ENCODE peak calls at places on chromosomes 2 and 18, in nine cellular contexts. One of them, this sample, is unnamed.

GRCh38 chr2:189698020-189698887 is 23.8 kb downstream of the ANKAR start:
- DNase-seq in naive thymus-derived CD4-positive, alpha-beta T cell: no peak
- DNase-seq in T-helper 1 cell: peak; percentile 57
- DNase-seq in glomerular endothelial cell: no peak
- DNase-seq in iPS-NIHi11: peak; percentile 69
- DNase-seq in NCI-H748 treated with DMSO at 0.1 percent for 48 hours: no peak
- DNase-seq in GM03348: peak; percentile 40
- DNase-seq in NCI-H524 treated with DMSO at 0.1 percent for 48 hours: no peak
- DNase-seq in fibroblast of lung: peak; percentile 36
- DNase-seq in this sample: no peak

GRCh38 chr2:223026357-223027110 is 25.5 kb upstream of the KCNE4 start:
- DNase-seq in naive thymus-derived CD4-positive, alpha-beta T cell: no peak
- DNase-seq in T-helper 1 cell: no peak
- DNase-seq in glomerular endothelial cell: peak; percentile 12
- DNase-seq in iPS-NIHi11: peak; percentile 25
- DNase-seq in NCI-H748 treated with DMSO at 0.1 percent for 48 hours: peak; percentile 94
- DNase-seq in GM03348: peak; percentile 43
- DNase-seq in NCI-H524 treated with DMSO at 0.1 percent for 48 hours: no peak
- DNase-seq in fibroblast of lung: peak; percentile 46
- DNase-seq in this sample: no peak

GRCh38 chr2:218396688-218397501 is 2.8 kb upstream of the CTDSP1 start:
- DNase-seq in naive thymus-derived CD4-positive, alpha-beta T cell: peak; percentile 57
- DNase-seq in T-helper 1 cell: peak; percentile 87
- DNase-seq in glomerular endothelial cell: no peak
- DNase-seq in iPS-NIHi11: no peak
- DNase-seq in NCI-H748 treated with DMSO at 0.1 percent for 48 hours: peak; percentile 63
- DNase-seq in GM03348: peak; percentile 51
- DNase-seq in NCI-H524 treated with DMSO at 0.1 percent for 48 hours: peak; percentile 27
- DNase-seq in fibroblast of lung: peak; percentile 69
- DNase-seq in this sample: peak; percentile 76

GRCh38 chr2:198916548-198916947 is 541.2 kb downstream of the SATB2 start:
- DNase-seq in naive thymus-derived CD4-positive, alpha-beta T cell: no peak
- DNase-seq in T-helper 1 cell: no peak
- DNase-seq in glomerular endothelial cell: no peak
- DNase-seq in iPS-NIHi11: no peak
- DNase-seq in NCI-H748 treated with DMSO at 0.1 percent for 48 hours: peak; percentile 87
- DNase-seq in GM03348: no peak
- DNase-seq in NCI-H524 treated with DMSO at 0.1 percent for 48 hours: peak; percentile 97
- DNase-seq in fibroblast of lung: no peak
- DNase-seq in this sample: no peak

GRCh38 chr18:5868218-5868904 is 27.0 kb downstream of the TMEM200C start:
- DNase-seq in naive thymus-derived CD4-positive, alpha-beta T cell: no peak
- DNase-seq in T-helper 1 cell: peak; percentile 43
- DNase-seq in glomerular endothelial cell: peak; percentile 80
- DNase-seq in iPS-NIHi11: peak; percentile 74
- DNase-seq in NCI-H748 treated with DMSO at 0.1 percent for 48 hours: peak; percentile 45
- DNase-seq in GM03348: peak; percentile 80
- DNase-seq in NCI-H524 treated with DMSO at 0.1 percent for 48 hours: peak; percentile 22
- DNase-seq in fibroblast of lung: peak; percentile 76
- DNase-seq in this sample: peak; percentile 37

GRCh38 chr18:48644029-48644428 is 105.2 kb downstream of the CTIF start:
- DNase-seq in naive thymus-derived CD4-positive, alpha-beta T cell: no peak
- DNase-seq in T-helper 1 cell: no peak
- DNase-seq in glomerular endothelial cell: no peak
- DNase-seq in iPS-NIHi11: no peak
- DNase-seq in NCI-H748 treated with DMSO at 0.1 percent for 48 hours: no peak
- DNase-seq in GM03348: no peak
- DNase-seq in NCI-H524 treated with DMSO at 0.1 percent for 48 hours: no peak
- DNase-seq in fibroblast of lung: no peak
- DNase-seq in this sample: no peak

GRCh38 chr2:31075936-31076590 is 62.2 kb downstream of the GALNT14 start:
- DNase-seq in naive thymus-derived CD4-positive, alpha-beta T cell: no peak
- DNase-seq in T-helper 1 cell: no peak
- DNase-seq in glomerular endothelial cell: no peak
- DNase-seq in iPS-NIHi11: no peak
- DNase-seq in NCI-H748 treated with DMSO at 0.1 percent for 48 hours: no peak
- DNase-seq in GM03348: no peak
- DNase-seq in NCI-H524 treated with DMSO at 0.1 percent for 48 hours: no peak
- DNase-seq in fibroblast of lung: no peak
- DNase-seq in this sample: no peak

GRCh38 chr2:6917071-6917760 is at the start of gene RNF144A:
- DNase-seq in naive thymus-derived CD4-positive, alpha-beta T cell: peak; percentile 89
- DNase-seq in T-helper 1 cell: peak; percentile 50
- DNase-seq in glomerular endothelial cell: no peak
- DNase-seq in iPS-NIHi11: peak; percentile 94
- DNase-seq in NCI-H748 treated with DMSO at 0.1 percent for 48 hours: no peak
- DNase-seq in GM03348: peak; percentile 96
- DNase-seq in NCI-H524 treated with DMSO at 0.1 percent for 48 hours: no peak
- DNase-seq in fibroblast of lung: peak; percentile 45
- DNase-seq in this sample: peak; percentile 64

GRCh38 chr2:8656160-8656641 is 25.7 kb upstream of the ID2 start:
- DNase-seq in naive thymus-derived CD4-positive, alpha-beta T cell: no peak
- DNase-seq in T-helper 1 cell: no peak
- DNase-seq in glomerular endothelial cell: no peak
- DNase-seq in iPS-NIHi11: no peak
- DNase-seq in NCI-H748 treated with DMSO at 0.1 percent for 48 hours: peak; percentile 22
- DNase-seq in GM03348: peak; percentile 65
- DNase-seq in NCI-H524 treated with DMSO at 0.1 percent for 48 hours: no peak
- DNase-seq in fibroblast of lung: peak; percentile 74
- DNase-seq in this sample: no peak

GRCh38 chr2:219182331-219183150 is 4.5 kb downstream of the RETREG2 start:
- DNase-seq in naive thymus-derived CD4-positive, alpha-beta T cell: no peak
- DNase-seq in T-helper 1 cell: peak; percentile 27
- DNase-seq in glomerular endothelial cell: no peak
- DNase-seq in iPS-NIHi11: no peak
- DNase-seq in NCI-H748 treated with DMSO at 0.1 percent for 48 hours: no peak
- DNase-seq in GM03348: no peak
- DNase-seq in NCI-H524 treated with DMSO at 0.1 percent for 48 hours: no peak
- DNase-seq in fibroblast of lung: no peak
- DNase-seq in this sample: no peak

GRCh38 chr2:186917866-186918265 is 68.9 kb upstream of the ZSWIM2 start:
- DNase-seq in naive thymus-derived CD4-positive, alpha-beta T cell: no peak
- DNase-seq in T-helper 1 cell: no peak
- DNase-seq in glomerular endothelial cell: no peak
- DNase-seq in iPS-NIHi11: no peak
- DNase-seq in NCI-H748 treated with DMSO at 0.1 percent for 48 hours: no peak
- DNase-seq in GM03348: no peak
- DNase-seq in NCI-H524 treated with DMSO at 0.1 percent for 48 hours: no peak
- DNase-seq in fibroblast of lung: peak; percentile 10
- DNase-seq in this sample: no peak

GRCh38 chr2:65204461-65205230 is 23.0 kb upstream of the ACTR2 start:
- DNase-seq in naive thymus-derived CD4-positive, alpha-beta T cell: no peak
- DNase-seq in T-helper 1 cell: peak; percentile 26
- DNase-seq in glomerular endothelial cell: no peak
- DNase-seq in iPS-NIHi11: no peak
- DNase-seq in NCI-H748 treated with DMSO at 0.1 percent for 48 hours: no peak
- DNase-seq in GM03348: no peak
- DNase-seq in NCI-H524 treated with DMSO at 0.1 percent for 48 hours: no peak
- DNase-seq in fibroblast of lung: no peak
- DNase-seq in this sample: peak; percentile 15

GRCh38 chr2:207334631-207335371 is 169.1 kb upstream of the KLF7 start:
- DNase-seq in naive thymus-derived CD4-positive, alpha-beta T cell: no peak
- DNase-seq in T-helper 1 cell: peak; percentile 52
- DNase-seq in glomerular endothelial cell: peak; percentile 99
- DNase-seq in iPS-NIHi11: peak; percentile 85
- DNase-seq in NCI-H748 treated with DMSO at 0.1 percent for 48 hours: no peak
- DNase-seq in GM03348: peak; percentile 87
- DNase-seq in NCI-H524 treated with DMSO at 0.1 percent for 48 hours: no peak
- DNase-seq in fibroblast of lung: peak; percentile 100
- DNase-seq in this sample: peak; percentile 95

GRCh38 chr2:200159829-200160781 is 146.4 kb upstream of the SPATS2L start:
- DNase-seq in naive thymus-derived CD4-positive, alpha-beta T cell: no peak
- DNase-seq in T-helper 1 cell: no peak
- DNase-seq in glomerular endothelial cell: no peak
- DNase-seq in iPS-NIHi11: no peak
- DNase-seq in NCI-H748 treated with DMSO at 0.1 percent for 48 hours: no peak
- DNase-seq in GM03348: no peak
- DNase-seq in NCI-H524 treated with DMSO at 0.1 percent for 48 hours: peak; percentile 65
- DNase-seq in fibroblast of lung: peak; percentile 74
- DNase-seq in this sample: peak; percentile 13

GRCh38 chr18:25251127-25251526 is 100.8 kb downstream of the ZNF521 start:
- DNase-seq in naive thymus-derived CD4-positive, alpha-beta T cell: no peak
- DNase-seq in T-helper 1 cell: no peak
- DNase-seq in glomerular endothelial cell: no peak
- DNase-seq in iPS-NIHi11: no peak
- DNase-seq in NCI-H748 treated with DMSO at 0.1 percent for 48 hours: no peak
- DNase-seq in GM03348: no peak
- DNase-seq in NCI-H524 treated with DMSO at 0.1 percent for 48 hours: no peak
- DNase-seq in fibroblast of lung: no peak
- DNase-seq in this sample: no peak

GRCh38 chr2:45000341-45000901 is 8.8 kb downstream of the SIX2 start:
- DNase-seq in naive thymus-derived CD4-positive, alpha-beta T cell: no peak
- DNase-seq in T-helper 1 cell: no peak
- DNase-seq in glomerular endothelial cell: no peak
- DNase-seq in iPS-NIHi11: peak; percentile 55
- DNase-seq in NCI-H748 treated with DMSO at 0.1 percent for 48 hours: no peak
- DNase-seq in GM03348: no peak
- DNase-seq in NCI-H524 treated with DMSO at 0.1 percent for 48 hours: no peak
- DNase-seq in fibroblast of lung: no peak
- DNase-seq in this sample: no peak

GRCh38 chr2:126973745-126974144 is 75.1 kb downstream of the TEX51 start:
- DNase-seq in naive thymus-derived CD4-positive, alpha-beta T cell: no peak
- DNase-seq in T-helper 1 cell: no peak
- DNase-seq in glomerular endothelial cell: no peak
- DNase-seq in iPS-NIHi11: no peak
- DNase-seq in NCI-H748 treated with DMSO at 0.1 percent for 48 hours: no peak
- DNase-seq in GM03348: no peak
- DNase-seq in NCI-H524 treated with DMSO at 0.1 percent for 48 hours: no peak
- DNase-seq in fibroblast of lung: no peak
- DNase-seq in this sample: no peak

GRCh38 chr18:51051105-51051712 is 21.2 kb downstream of the SMAD4 start:
- DNase-seq in naive thymus-derived CD4-positive, alpha-beta T cell: no peak
- DNase-seq in T-helper 1 cell: peak; percentile 57
- DNase-seq in glomerular endothelial cell: no peak
- DNase-seq in iPS-NIHi11: peak; percentile 39
- DNase-seq in NCI-H748 treated with DMSO at 0.1 percent for 48 hours: peak; percentile 20
- DNase-seq in GM03348: peak; percentile 62
- DNase-seq in NCI-H524 treated with DMSO at 0.1 percent for 48 hours: no peak
- DNase-seq in fibroblast of lung: peak; percentile 41
- DNase-seq in this sample: no peak

GRCh38 chr2:165293439-165294420 is 54.5 kb downstream of the SCN2A start:
- DNase-seq in naive thymus-derived CD4-positive, alpha-beta T cell: no peak
- DNase-seq in T-helper 1 cell: peak; percentile 81
- DNase-seq in glomerular endothelial cell: peak; percentile 61
- DNase-seq in iPS-NIHi11: peak; percentile 76
- DNase-seq in NCI-H748 treated with DMSO at 0.1 percent for 48 hours: peak; percentile 96
- DNase-seq in GM03348: peak; percentile 81
- DNase-seq in NCI-H524 treated with DMSO at 0.1 percent for 48 hours: peak; percentile 38
- DNase-seq in fibroblast of lung: peak; percentile 90
- DNase-seq in this sample: peak; percentile 9

GRCh38 chr2:164008752-164009151 is 272.9 kb upstream of the FIGN start:
- DNase-seq in naive thymus-derived CD4-positive, alpha-beta T cell: no peak
- DNase-seq in T-helper 1 cell: no peak
- DNase-seq in glomerular endothelial cell: no peak
- DNase-seq in iPS-NIHi11: no peak
- DNase-seq in NCI-H748 treated with DMSO at 0.1 percent for 48 hours: no peak
- DNase-seq in GM03348: no peak
- DNase-seq in NCI-H524 treated with DMSO at 0.1 percent for 48 hours: no peak
- DNase-seq in fibroblast of lung: no peak
- DNase-seq in this sample: no peak

GRCh38 chr18:4455113-4455811 is at the start of gene DLGAP1:
- DNase-seq in naive thymus-derived CD4-positive, alpha-beta T cell: no peak
- DNase-seq in T-helper 1 cell: no peak
- DNase-seq in glomerular endothelial cell: no peak
- DNase-seq in iPS-NIHi11: peak; percentile 79
- DNase-seq in NCI-H748 treated with DMSO at 0.1 percent for 48 hours: no peak
- DNase-seq in GM03348: peak; percentile 10
- DNase-seq in NCI-H524 treated with DMSO at 0.1 percent for 48 hours: peak; percentile 31
- DNase-seq in fibroblast of lung: peak; percentile 71
- DNase-seq in this sample: peak; percentile 73

GRCh38 chr2:211396815-211397214 is 840.4 kb downstream of the CPS1 start:
- DNase-seq in naive thymus-derived CD4-positive, alpha-beta T cell: no peak
- DNase-seq in T-helper 1 cell: no peak
- DNase-seq in glomerular endothelial cell: no peak
- DNase-seq in iPS-NIHi11: no peak
- DNase-seq in NCI-H748 treated with DMSO at 0.1 percent for 48 hours: peak; percentile 69
- DNase-seq in GM03348: no peak
- DNase-seq in NCI-H524 treated with DMSO at 0.1 percent for 48 hours: peak; percentile 3
- DNase-seq in fibroblast of lung: no peak
- DNase-seq in this sample: no peak

GRCh38 chr2:191665286-191665685 is 12.7 kb upstream of the NABP1 start:
- DNase-seq in naive thymus-derived CD4-positive, alpha-beta T cell: no peak
- DNase-seq in T-helper 1 cell: no peak
- DNase-seq in glomerular endothelial cell: no peak
- DNase-seq in iPS-NIHi11: no peak
- DNase-seq in NCI-H748 treated with DMSO at 0.1 percent for 48 hours: no peak
- DNase-seq in GM03348: peak; percentile 7
- DNase-seq in NCI-H524 treated with DMSO at 0.1 percent for 48 hours: no peak
- DNase-seq in fibroblast of lung: peak; percentile 78
- DNase-seq in this sample: no peak

GRCh38 chr2:28586864-28587263 is 91.0 kb downstream of the PLB1 start:
- DNase-seq in naive thymus-derived CD4-positive, alpha-beta T cell: no peak
- DNase-seq in T-helper 1 cell: peak; percentile 65
- DNase-seq in glomerular endothelial cell: no peak
- DNase-seq in iPS-NIHi11: no peak
- DNase-seq in NCI-H748 treated with DMSO at 0.1 percent for 48 hours: no peak
- DNase-seq in GM03348: no peak
- DNase-seq in NCI-H524 treated with DMSO at 0.1 percent for 48 hours: no peak
- DNase-seq in fibroblast of lung: no peak
- DNase-seq in this sample: no peak

GRCh38 chr2:145682536-145683157 is 1162.7 kb upstream of the ZEB2 start:
- DNase-seq in naive thymus-derived CD4-positive, alpha-beta T cell: no peak
- DNase-seq in T-helper 1 cell: no peak
- DNase-seq in glomerular endothelial cell: no peak
- DNase-seq in iPS-NIHi11: no peak
- DNase-seq in NCI-H748 treated with DMSO at 0.1 percent for 48 hours: no peak
- DNase-seq in GM03348: no peak
- DNase-seq in NCI-H524 treated with DMSO at 0.1 percent for 48 hours: no peak
- DNase-seq in fibroblast of lung: peak; percentile 32
- DNase-seq in this sample: no peak

GRCh38 chr2:231947694-231948093 is 13.8 kb upstream of the DIS3L2 start:
- DNase-seq in naive thymus-derived CD4-positive, alpha-beta T cell: no peak
- DNase-seq in T-helper 1 cell: no peak
- DNase-seq in glomerular endothelial cell: no peak
- DNase-seq in iPS-NIHi11: no peak
- DNase-seq in NCI-H748 treated with DMSO at 0.1 percent for 48 hours: no peak
- DNase-seq in GM03348: no peak
- DNase-seq in NCI-H524 treated with DMSO at 0.1 percent for 48 hours: no peak
- DNase-seq in fibroblast of lung: no peak
- DNase-seq in this sample: no peak

GRCh38 chr2:99448556-99448955 is 41.3 kb downstream of the REV1 start:
- DNase-seq in naive thymus-derived CD4-positive, alpha-beta T cell: no peak
- DNase-seq in T-helper 1 cell: no peak
- DNase-seq in glomerular endothelial cell: peak; percentile 67
- DNase-seq in iPS-NIHi11: no peak
- DNase-seq in NCI-H748 treated with DMSO at 0.1 percent for 48 hours: no peak
- DNase-seq in GM03348: peak; percentile 35
- DNase-seq in NCI-H524 treated with DMSO at 0.1 percent for 48 hours: no peak
- DNase-seq in fibroblast of lung: peak; percentile 77
- DNase-seq in this sample: peak; percentile 38

GRCh38 chr2:88828397-88829137 is 137.1 kb downstream of the RPIA start:
- DNase-seq in naive thymus-derived CD4-positive, alpha-beta T cell: no peak
- DNase-seq in T-helper 1 cell: no peak
- DNase-seq in glomerular endothelial cell: peak; percentile 51
- DNase-seq in iPS-NIHi11: no peak
- DNase-seq in NCI-H748 treated with DMSO at 0.1 percent for 48 hours: no peak
- DNase-seq in GM03348: no peak
- DNase-seq in NCI-H524 treated with DMSO at 0.1 percent for 48 hours: no peak
- DNase-seq in fibroblast of lung: peak; percentile 0
- DNase-seq in this sample: no peak

GRCh38 chr2:221546505-221547225 is 25.4 kb downstream of the EPHA4 start:
- DNase-seq in naive thymus-derived CD4-positive, alpha-beta T cell: no peak
- DNase-seq in T-helper 1 cell: peak; percentile 25
- DNase-seq in glomerular endothelial cell: no peak
- DNase-seq in iPS-NIHi11: no peak
- DNase-seq in NCI-H748 treated with DMSO at 0.1 percent for 48 hours: no peak
- DNase-seq in GM03348: no peak
- DNase-seq in NCI-H524 treated with DMSO at 0.1 percent for 48 hours: no peak
- DNase-seq in fibroblast of lung: no peak
- DNase-seq in this sample: no peak

This sample was measured in MG63.